ENCODE peak calls at places on chromosomes 3 and 15, in four cellular contexts. D is right lobe of liver, P is fibroblast of lung, Q is A549. Z is an unnamed sample.

GRCh38 chr3:80215191-80215590 is 447.4 kb upstream of the ROBO1 start:
- DNase-seq in D (no peak), P (no peak), Q (no peak), Z (no peak)

GRCh38 chr3:12990781-12991480 is 82.3 kb downstream of the IQSEC1 start:
- DNase-seq in D (no peak), P (peak), Q (no peak), Z (no peak)

GRCh38 chr3:191030983-191031382 is 168.1 kb upstream of the OSTN start:
- DNase-seq in D (no peak), P (no peak), Q (no peak), Z (no peak)

GRCh38 chr3:15014606-15015328 is 50.3 kb downstream of the MRPS25 start:
- DNase-seq in D (no peak), P (no peak), Q (no peak), Z (no peak)

GRCh38 chr3:42090973-42091731 is at the start of gene TRAK1:
- DNase-seq in D (no peak), P (no peak), Q (no peak), Z (no peak)

GRCh38 chr3:30672959-30673358 is 66.6 kb downstream of the TGFBR2 start:
- DNase-seq in D (no peak), P (no peak), Q (no peak), Z (no peak)

GRCh38 chr15:33738941-33739664 is 229.2 kb upstream of the CHRM5 start:
- DNase-seq in D (no peak), P (no peak), Q (no peak), Z (no peak)

GRCh38 chr15:62834686-62835279 is 207.8 kb upstream of the TPM1 start:
- DNase-seq in D (no peak), P (no peak), Q (no peak), Z (no peak)

GRCh38 chr3:124700880-124701684 is 29.2 kb upstream of the UMPS start:
- DNase-seq in D (peak), P (peak), Q (no peak), Z (no peak)

GRCh38 chr3:33453331-33453761 is 13.1 kb upstream of the UBP1 start:
- DNase-seq in D (no peak), P (no peak), Q (no peak), Z (no peak)

GRCh38 chr15:80668546-80669236 is 26.4 kb upstream of the ABHD17C start:
- DNase-seq in D (no peak), P (no peak), Q (no peak), Z (no peak)

GRCh38 chr3:31307131-31307785 is 225.5 kb upstream of the STT3B start:
- DNase-seq in D (no peak), P (no peak), Q (no peak), Z (no peak)

GRCh38 chr3:138593488-138594149 is 441 bp downstream of the CEP70 start:
- DNase-seq in D (no peak), P (no peak), Q (no peak), Z (no peak)

GRCh38 chr3:138594150-138594934 is at the start of gene CEP70:
- DNase-seq in D (peak), P (peak), Q (peak), Z (peak)

GRCh38 chr3:138591392-138591791 is 2.7 kb downstream of the CEP70 start:
- DNase-seq in D (no peak), P (no peak), Q (no peak), Z (no peak)

GRCh38 chr3:138598534-138598933 is 4.5 kb upstream of the CEP70 start:
- DNase-seq in D (no peak), P (no peak), Q (no peak), Z (no peak)

GRCh38 chr3:138594935-138595259 is 837 bp upstream of the CEP70 start:
- DNase-seq in D (no peak), P (no peak), Q (no peak), Z (no peak)
- TF ChIP-seq CTCF in D (no peak), P (no peak), Q (no peak), Z (peak)

DNA sequence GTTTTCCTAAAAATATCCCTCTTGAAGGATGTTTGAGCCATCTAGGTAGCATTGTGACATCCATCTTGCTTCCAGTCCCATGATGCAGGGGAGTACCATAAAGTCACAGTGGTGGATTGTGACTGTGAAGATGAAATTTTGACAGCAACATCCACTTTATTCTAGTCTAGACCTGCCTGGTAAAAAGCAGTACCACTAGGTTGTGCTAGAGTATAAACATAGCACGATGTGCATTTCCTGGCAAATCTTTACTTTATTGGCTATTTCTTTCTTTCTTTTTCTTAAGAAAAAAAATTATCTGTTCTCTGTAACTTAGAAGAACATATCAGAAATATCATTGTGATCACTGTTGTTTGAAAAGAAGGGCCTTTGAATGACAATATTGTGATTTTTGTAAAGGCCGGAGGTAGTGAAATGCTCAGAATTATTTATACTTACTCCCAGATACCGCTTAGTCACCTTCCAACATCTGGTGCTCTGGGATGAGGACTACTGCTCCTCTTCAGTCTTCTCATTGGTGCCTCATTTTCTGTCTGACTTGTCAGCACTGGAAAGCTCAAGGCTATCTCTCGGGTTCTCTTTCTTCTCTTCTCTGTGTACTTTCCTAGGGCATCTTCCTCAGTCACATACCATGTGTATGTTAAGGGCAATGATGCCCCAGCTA is 35.6 kb downstream of the AGBL1 start:
- DNase-seq in D (no peak), P (no peak), Q (no peak), Z (no peak)
- TF ChIP-seq CTCF in D (no peak), P (no peak), Q (no peak), Z (no peak)

DNA sequence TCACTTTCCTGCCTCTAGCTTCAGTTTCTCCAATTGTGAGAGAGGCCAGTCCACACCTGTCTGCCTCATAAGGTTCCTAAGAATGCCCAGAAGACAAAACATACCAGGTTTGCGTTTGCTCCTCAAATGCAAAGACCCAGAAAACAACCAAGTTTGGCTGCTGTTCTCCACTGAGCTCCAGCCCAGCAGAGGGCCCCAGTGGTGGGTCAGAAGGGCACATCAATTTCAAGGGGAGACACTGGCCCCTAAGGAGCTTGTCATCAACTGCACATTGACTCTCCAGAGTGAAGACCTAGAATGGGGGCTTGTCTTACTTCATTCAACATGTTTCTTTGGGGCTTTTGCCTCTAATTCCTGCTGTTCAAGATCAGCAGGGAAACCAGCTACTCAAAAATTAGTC is 127.9 kb upstream of the SLC6A11 start:
- DNase-seq in D (no peak), P (no peak), Q (no peak), Z (no peak)
- TF ChIP-seq CTCF in D (no peak), P (no peak), Q (no peak), Z (no peak)

GRCh38 chr15:43510230-43511011 is 7.0 kb upstream of the MAP1A start:
- DNase-seq in D (peak), P (peak), Q (peak), Z (peak)
- TF ChIP-seq CTCF in D (no peak), P (peak), Q (no peak), Z (peak)

DNA sequence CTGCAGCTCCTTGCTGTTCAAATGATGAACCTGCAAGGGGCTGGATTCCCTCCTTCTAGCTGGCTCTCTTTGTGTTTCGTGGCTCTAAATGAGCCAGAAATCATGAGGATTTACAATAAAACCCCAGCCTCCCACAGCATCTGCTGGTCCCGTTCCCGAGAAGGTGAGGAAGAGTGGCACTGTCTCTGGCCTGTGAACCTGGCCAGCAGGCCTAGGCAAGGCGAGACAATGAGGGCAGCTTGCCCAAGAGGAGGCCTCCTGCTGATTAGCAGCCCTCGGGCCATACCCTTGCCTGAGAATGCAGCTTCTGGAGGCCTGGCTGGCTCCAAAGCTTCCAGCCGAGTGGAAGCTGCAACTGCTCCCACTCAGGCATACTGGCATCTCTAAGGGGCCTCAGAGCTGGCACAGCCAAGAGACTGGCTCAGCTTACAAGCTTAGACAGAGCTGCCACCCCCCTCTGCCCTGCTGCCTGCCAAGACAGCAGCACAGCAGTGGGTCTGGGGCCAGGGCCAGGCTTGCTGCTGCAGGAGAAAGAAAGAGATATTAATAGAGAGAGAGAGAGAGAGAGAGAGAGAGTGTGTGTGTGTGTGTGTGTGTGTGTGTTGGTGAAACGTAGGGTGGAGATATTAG is 76.5 kb downstream of the HMG20A start:
- DNase-seq in D (no peak), P (peak), Q (no peak), Z (peak)
- TF ChIP-seq CTCF in D (no peak), P (no peak), Q (peak), Z (peak)

GRCh38 chr3:112979244-112979832 is 4.4 kb upstream of the CD200R1 start:
- DNase-seq in D (no peak), P (peak), Q (peak), Z (no peak)
- TF ChIP-seq CTCF in D (peak), P (peak), Q (peak), Z (peak)

GRCh38 chr3:186255703-186256331 is 106.2 kb downstream of the DGKG start:
- DNase-seq in D (no peak), P (no peak), Q (no peak), Z (no peak)
- TF ChIP-seq CTCF in D (no peak), P (peak), Q (no peak), Z (peak)

DNA sequence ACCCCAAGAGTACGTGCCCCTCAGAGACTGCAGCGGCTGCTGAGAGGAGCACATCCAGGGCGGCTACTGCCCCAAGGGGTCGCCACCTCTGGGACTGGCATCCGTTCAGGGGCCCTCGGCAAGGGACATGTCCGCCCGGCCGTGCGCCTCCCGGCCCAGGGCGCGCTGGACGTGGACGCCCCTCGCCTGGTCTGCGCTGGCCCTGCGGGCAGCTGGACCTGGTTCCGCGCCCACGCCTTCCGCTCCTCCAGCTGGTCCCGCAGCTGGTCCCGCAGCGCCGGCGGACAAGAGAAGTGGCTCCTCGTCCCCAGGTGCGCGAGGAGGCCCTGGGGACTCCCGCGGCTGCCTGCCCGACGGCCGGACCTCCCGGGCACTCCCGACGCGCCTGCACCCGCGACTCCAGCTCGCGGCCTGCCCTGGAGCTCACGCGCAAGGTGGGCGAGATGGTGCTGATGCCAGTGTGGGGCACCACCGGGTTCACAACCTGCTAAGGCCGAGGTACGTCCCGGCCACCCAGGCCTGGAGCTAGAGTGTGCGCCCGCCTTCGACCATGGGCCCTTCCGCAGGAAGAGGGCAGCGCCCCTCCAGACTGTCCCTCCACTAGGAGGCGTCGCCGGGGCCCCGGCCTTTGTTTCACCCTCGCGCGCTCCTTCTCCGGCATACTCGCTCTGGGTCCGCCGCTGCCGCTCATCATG is 14.4 kb upstream of the GP9 start:
- DNase-seq in D (no peak), P (no peak), Q (no peak), Z (peak)
- TF ChIP-seq CTCF in D (no peak), P (peak), Q (no peak), Z (no peak)

Z was measured in chondrocyte.